ENCODE peak calls at places on chromosomes 6 and 20, in eight cellular contexts. G is vagina, I is esophagus squamous epithelium, R is lower leg skin, Z is A549, L is transverse colon, B is ovary, S is H1. F is an unnamed sample.

GRCh38 chr6:14119764-14120163 is 2.2 kb downstream of the CD83 start:
- DNase-seq in G (no peak), I (no peak), R (no peak), Z (no peak), L (no peak), B (peak; percentile 59), S (no peak), F (no peak)

GRCh38 chr20:14881518-14881917 is 544.1 kb upstream of the FLRT3 start:
- DNase-seq in G (no peak), I (no peak), R (no peak), Z (no peak), L (no peak), B (no peak), S (no peak), F (no peak)

GRCh38 chr6:35681298-35681697 is 7.4 kb downstream of the FKBP5 start:
- DNase-seq in G (no peak), I (no peak), R (no peak), Z (no peak), L (no peak), B (no peak), S (no peak), F (no peak)

GRCh38 chr20:63431944-63432343 is 40.5 kb downstream of the KCNQ2 start:
- DNase-seq in G (no peak), I (no peak), R (no peak), Z (peak; percentile 51), L (no peak), B (no peak), S (no peak), F (no peak)

GRCh38 chr20:41475507-41475906 is 108.9 kb upstream of the EMILIN3 start:
- DNase-seq in G (no peak), I (no peak), R (no peak), Z (no peak), L (no peak), B (no peak), S (no peak), F (no peak)

GRCh38 chr6:65649392-65649791 is 57.6 kb downstream of the EYS start:
- DNase-seq in G (no peak), I (no peak), R (no peak), Z (no peak), L (no peak), B (no peak), S (no peak), F (no peak)

GRCh38 chr20:24943731-24944130 is 5.3 kb upstream of the CST7 start:
- DNase-seq in G (no peak), I (no peak), R (peak; percentile 52), Z (no peak), L (no peak), B (no peak), S (no peak), F (no peak)

GRCh38 chr20:47973519-47974233 is 188.4 kb upstream of the SULF2 start:
- DNase-seq in G (no peak), I (no peak), R (no peak), Z (no peak), L (no peak), B (no peak), S (peak; percentile 55), F (no peak)

GRCh38 chr6:125747589-125748533 is 1.6 kb upstream of the HEY2 start:
- DNase-seq in G (no peak), I (no peak), R (peak; percentile 89), Z (no peak), L (peak; percentile 56), B (peak; percentile 42), S (peak; percentile 76), F (peak; percentile 27)

GRCh38 chr6:116764961-116765841 is at the start of gene FAM162B:
- DNase-seq in G (no peak), I (no peak), R (no peak), Z (peak; percentile 2), L (peak; percentile 8), B (peak; percentile 23), S (peak; percentile 75), F (no peak)

GRCh38 chr20:59775221-59776055 is 158.0 kb downstream of the SYCP2 start:
- DNase-seq in G (peak; percentile 90), I (no peak), R (peak; percentile 82), Z (no peak), L (no peak), B (no peak), S (peak; percentile 14), F (peak; percentile 24)

GRCh38 chr6:151440498-151440897 is 11.4 kb downstream of the RMND1 start:
- DNase-seq in G (no peak), I (no peak), R (no peak), Z (no peak), L (no peak), B (no peak), S (no peak), F (no peak)

GRCh38 chr6:14463110-14463509 is 345.5 kb downstream of the CD83 start:
- DNase-seq in G (no peak), I (no peak), R (no peak), Z (no peak), L (no peak), B (no peak), S (no peak), F (no peak)

GRCh38 chr6:29941006-29941405 is 1.3 kb upstream of the HLA-A start:
- DNase-seq in G (no peak), I (no peak), R (no peak), Z (no peak), L (no peak), B (no peak), S (no peak), F (no peak)

GRCh38 chr6:13447949-13448724 is 39.3 kb downstream of the GFOD1 start:
- DNase-seq in G (no peak), I (no peak), R (peak; percentile 75), Z (no peak), L (no peak), B (no peak), S (no peak), F (no peak)

GRCh38 chr6:44734886-44735630 is 347.6 kb downstream of the CDC5L start:
- DNase-seq in G (no peak), I (no peak), R (no peak), Z (no peak), L (no peak), B (no peak), S (no peak), F (no peak)

GRCh38 chr6:20211941-20212391 is 303 bp downstream of the MBOAT1 start:
- DNase-seq in G (no peak), I (no peak), R (no peak), Z (peak; percentile 46), L (peak; percentile 61), B (no peak), S (peak; percentile 86), F (peak; percentile 32)

GRCh38 chr20:22339091-22339881 is 245.1 kb downstream of the FOXA2 start:
- DNase-seq in G (no peak), I (no peak), R (no peak), Z (peak; percentile 91), L (peak; percentile 45), B (no peak), S (peak; percentile 57), F (no peak)

GRCh38 chr20:40319741-40320499 is 369.1 kb downstream of the MAFB start:
- DNase-seq in G (no peak), I (no peak), R (no peak), Z (no peak), L (no peak), B (no peak), S (no peak), F (no peak)

GRCh38 chr6:5292154-5292553 is 30.8 kb downstream of the FARS2 start:
- DNase-seq in G (no peak), I (no peak), R (no peak), Z (no peak), L (no peak), B (no peak), S (no peak), F (no peak)

GRCh38 chr6:97497713-97498331 is 214.8 kb upstream of the MMS22L start:
- DNase-seq in G (no peak), I (peak; percentile 0), R (peak; percentile 89), Z (peak; percentile 70), L (peak; percentile 54), B (no peak), S (peak; percentile 73), F (peak; percentile 23)

GRCh38 chr6:167647333-167647732 is 179.4 kb upstream of the AFDN start:
- DNase-seq in G (no peak), I (no peak), R (no peak), Z (no peak), L (no peak), B (no peak), S (no peak), F (no peak)

GRCh38 chr6:22737331-22737730 is 168.0 kb downstream of the HDGFL1 start:
- DNase-seq in G (no peak), I (no peak), R (no peak), Z (peak; percentile 34), L (peak; percentile 13), B (peak; percentile 67), S (peak; percentile 70), F (no peak)

GRCh38 chr20:41228858-41229257 is 88.7 kb downstream of the ZHX3 start:
- DNase-seq in G (no peak), I (no peak), R (no peak), Z (no peak), L (no peak), B (no peak), S (no peak), F (no peak)

GRCh38 chr6:140609321-140609720 is 1234.9 kb upstream of the CITED2 start:
- DNase-seq in G (no peak), I (no peak), R (no peak), Z (no peak), L (no peak), B (no peak), S (no peak), F (no peak)

GRCh38 chr20:44979090-44979621 is 12.8 kb downstream of the STK4 start:
- DNase-seq in G (no peak), I (no peak), R (no peak), Z (no peak), L (peak; percentile 46), B (no peak), S (no peak), F (no peak)
- TF ChIP-seq POLR2A in G (no peak), I (peak; percentile 32), R (no peak), Z (no peak), L (no peak), B (no peak), S (no peak), F (no peak)

GRCh38 chr20:34004227-34004626 is 10.5 kb downstream of the RALY start:
- DNase-seq in G (no peak), I (no peak), R (peak; percentile 3), Z (no peak), L (no peak), B (no peak), S (no peak), F (no peak)
- H3K4me3 ChIP-seq in G (no peak overlapping the region), I (no peak overlapping the region), R (no peak overlapping the region), Z (no peak overlapping the region), L (no peak overlapping the region), B (no peak overlapping the region), S (no peak overlapping the region), F (no peak overlapping the region)

DNA sequence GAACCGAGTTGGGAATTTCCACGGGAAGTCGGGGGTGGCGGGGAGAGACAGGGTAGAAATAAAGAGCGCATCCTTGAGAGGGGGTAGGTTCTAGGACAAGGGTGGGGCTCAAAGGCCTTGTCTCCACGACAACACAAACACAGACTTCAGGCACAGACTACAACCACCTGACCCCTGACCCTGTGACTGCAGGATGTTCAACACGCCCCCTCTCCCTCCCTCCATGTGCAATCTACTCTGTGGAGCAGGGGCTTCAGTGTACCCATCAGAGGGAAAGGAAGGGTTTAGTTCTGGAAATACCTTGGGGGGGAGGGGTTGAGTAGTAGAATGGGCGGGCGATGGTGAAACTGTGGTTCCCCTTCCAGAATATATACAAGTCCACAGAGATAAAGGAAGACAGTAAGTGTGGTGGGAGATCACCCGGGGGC is 651 bp upstream of the TAPBP start:
- DNase-seq in G (no peak), I (no peak), R (peak; percentile 93), Z (peak; percentile 89), L (peak; percentile 76), B (peak; percentile 68), S (peak; percentile 61), F (peak; percentile 73)
- TF ChIP-seq POLR2A in G (no peak), I (no peak), R (no peak), Z (no peak), L (no peak), B (peak; percentile 34), S (no peak), F (no peak)

GRCh38 chr6:159981591-159982245 is 12.8 kb downstream of the IGF2R start:
- DNase-seq in G (no peak), I (no peak), R (peak; percentile 90), Z (no peak), L (peak; percentile 55), B (peak; percentile 28), S (no peak), F (no peak)
- H3K4me3 ChIP-seq in G (peak overlapping the region; percentile 10), I (peak overlapping the region; percentile 23), R (no peak overlapping the region), Z (no peak overlapping the region), L (peak overlapping the region; percentile 17), B (peak overlapping the region; percentile 18), S (no peak overlapping the region), F (no peak overlapping the region)